ENCODE peak calls at places on chromosomes 4 and X, in six cellular contexts. D is AG09309, J is ovary, H is GM23248, P is heart right ventricle, O is AG10803. X is an unnamed sample.

GRCh38 chrX:9184231-9184630 is 150.3 kb upstream of the FAM9B start:
- DNase-seq in J (no peak), P (no peak), H (no peak), D (no peak), O (peak; percentile 27), X (no peak)

GRCh38 chr4:74446193-74446868 is 1.4 kb downstream of the AREG start:
- DNase-seq in H (no peak), P (no peak), D (no peak), J (no peak), O (no peak), X (no peak)

GRCh38 chrX:103437147-103437873 is 61.0 kb downstream of the BEX3 start:
- DNase-seq in J (no peak), D (no peak), P (no peak), O (no peak), H (no peak), X (no peak)

GRCh38 chrX:69221239-69222102 is 56.2 kb upstream of the PJA1 start:
- DNase-seq in D (no peak), J (no peak), O (no peak), H (no peak), P (no peak), X (no peak)

GRCh38 chr4:105957680-105958079 is 62.4 kb downstream of the NPNT start:
- DNase-seq in P (no peak), D (no peak), H (no peak), O (no peak), J (no peak), X (no peak)

GRCh38 chrX:64976673-64977040 is 407 bp upstream of the ZC4H2 start:
- DNase-seq in H (no peak), O (no peak), J (no peak), D (no peak), P (no peak), X (no peak)

GRCh38 chr4:113935190-113935589 is 44.3 kb downstream of the ARSJ start:
- DNase-seq in P (no peak), D (no peak), O (no peak), H (peak; percentile 43), J (no peak), X (no peak)

GRCh38 chr4:104425003-104425402 is 69.7 kb downstream of the CXXC4 start:
- DNase-seq in D (no peak), P (no peak), J (no peak), O (no peak), H (no peak), X (no peak)

GRCh38 chr4:54428940-54429339 is 199.8 kb downstream of the PDGFRA start:
- DNase-seq in H (no peak), D (no peak), P (no peak), O (no peak), J (no peak), X (no peak)

GRCh38 chr4:9996319-9997110 is 24.8 kb downstream of the SLC2A9 start:
- DNase-seq in P (no peak), D (no peak), J (no peak), O (peak; percentile 31), H (peak; percentile 37), X (no peak)

GRCh38 chr4:105273230-105273629 is 126.6 kb downstream of the TET2 start:
- DNase-seq in J (no peak), O (no peak), H (no peak), D (no peak), P (no peak), X (no peak)

GRCh38 chrX:153226344-153227190 is 47.5 kb downstream of the MAGEA1 start:
- DNase-seq in D (no peak), O (peak; percentile 4), H (peak; percentile 58), J (peak; percentile 16), P (peak; percentile 2), X (peak; percentile 27)

GRCh38 chr4:185797018-185797417 is 15.0 kb downstream of the SORBS2 start:
- DNase-seq in D (no peak), O (no peak), P (peak; percentile 40), H (peak; percentile 13), J (no peak), X (no peak)

GRCh38 chr4:145154573-145154972 is 25.8 kb downstream of the OTUD4 start:
- DNase-seq in O (peak; percentile 33), D (no peak), H (peak; percentile 51), J (no peak), P (peak; percentile 23), X (no peak)

GRCh38 chr4:169615467-169616106 is 3.2 kb upstream of the NEK1 start:
- DNase-seq in D (no peak), O (peak; percentile 26), H (peak; percentile 42), J (no peak), P (no peak), X (no peak)

GRCh38 chr4:8348071-8348470 is 78.5 kb downstream of the HTRA3 start:
- DNase-seq in H (no peak), J (no peak), O (no peak), P (no peak), D (no peak), X (no peak)

GRCh38 chr4:15928883-15929282 is 9.7 kb downstream of the FGFBP1 start:
- DNase-seq in D (no peak), O (no peak), H (no peak), P (no peak), J (no peak), X (no peak)

GRCh38 chr4:1137063-1137771 is 23.9 kb upstream of the RNF212 start:
- DNase-seq in H (no peak), O (no peak), D (no peak), J (no peak), P (no peak), X (no peak)

GRCh38 chrX:115460565-115460888 is 100.4 kb upstream of the PLS3 start:
- DNase-seq in D (no peak), J (no peak), H (peak; percentile 42), O (peak; percentile 1), P (peak; percentile 14), X (no peak)

GRCh38 chrX:38045697-38046096 is 39.3 kb downstream of the SYTL5 start:
- DNase-seq in P (no peak), O (no peak), D (no peak), J (no peak), H (no peak), X (no peak)

DNA sequence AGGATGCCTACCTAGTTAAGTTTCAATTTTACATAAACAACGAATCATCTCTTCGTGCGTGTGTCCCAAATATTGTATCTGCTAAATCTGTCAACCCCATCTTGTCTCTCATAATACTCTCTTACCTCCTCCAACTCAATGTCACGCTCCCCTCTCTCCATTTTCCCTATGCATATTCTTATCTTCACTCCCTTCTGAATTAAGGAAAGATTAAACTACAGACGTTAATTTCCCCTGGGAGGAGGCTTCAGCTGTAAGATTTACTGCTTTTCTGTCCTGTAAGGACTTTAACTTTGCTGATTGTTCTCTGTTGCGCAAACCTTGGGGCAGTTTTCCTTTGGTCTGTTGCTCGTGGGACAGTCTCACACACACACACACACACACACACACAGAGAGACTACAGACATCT is 458 bp upstream of the ABCB7 start:
- DNase-seq in D (peak; percentile 1), P (no peak), J (peak; percentile 13), H (peak; percentile 44), O (peak; percentile 50), X (no peak)
- H3K4me3 ChIP-seq in D (peak overlapping the region; percentile 70), P (peak overlapping the region; percentile 60), J (peak overlapping the region; percentile 55), H (peak overlapping the region; percentile 100), O (peak overlapping the region; percentile 76), X (peak overlapping the region; percentile 69)

DNA sequence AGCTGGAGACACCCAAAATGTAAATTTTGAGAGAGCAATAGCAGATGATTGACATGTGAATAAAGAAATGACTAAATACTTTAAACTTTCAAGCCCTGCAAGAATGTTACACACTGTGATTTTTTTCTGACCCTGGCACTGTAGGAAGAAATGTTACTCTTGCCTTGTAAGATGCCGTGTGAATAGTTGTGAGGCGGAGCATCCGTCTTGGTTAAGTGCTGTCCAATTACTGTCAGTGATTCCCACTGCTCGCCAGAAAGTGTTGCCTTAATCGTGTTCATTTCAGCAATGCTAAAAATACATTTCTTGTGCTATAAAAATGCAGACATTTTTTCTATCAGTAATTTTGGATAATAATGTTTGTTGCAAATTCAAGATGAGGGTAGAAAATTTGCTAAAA is 1248.1 kb downstream of the RAPGEF2 start:
- DNase-seq in J (no peak), D (no peak), P (no peak), O (no peak), H (no peak), X (no peak)
- H3K4me3 ChIP-seq in J (no peak overlapping the region), D (no peak overlapping the region), P (no peak overlapping the region), O (no peak overlapping the region), H (no peak overlapping the region), X (no peak overlapping the region)

GRCh38 chr4:30718889-30719252 is 1.3 kb upstream of the PCDH7 start:
- DNase-seq in P (peak; percentile 10), O (no peak), H (peak; percentile 17), J (no peak), D (no peak), X (no peak)

GRCh38 chr4:30720656-30721352 is 635 bp downstream of the PCDH7 start:
- DNase-seq in P (peak; percentile 14), O (peak; percentile 9), H (peak; percentile 53), J (peak; percentile 16), D (no peak), X (no peak)

GRCh38 chr4:30719363-30720020 is 677 bp upstream of the PCDH7 start:
- DNase-seq in H (peak; percentile 67), P (peak; percentile 52), J (peak; percentile 26), O (peak; percentile 13), D (no peak), X (no peak)

GRCh38 chr4:30721353-30722091 is 1.4 kb downstream of the PCDH7 start:
- DNase-seq in P (peak; percentile 7), H (peak; percentile 37), O (no peak), J (peak; percentile 18), D (no peak), X (no peak)

DNA sequence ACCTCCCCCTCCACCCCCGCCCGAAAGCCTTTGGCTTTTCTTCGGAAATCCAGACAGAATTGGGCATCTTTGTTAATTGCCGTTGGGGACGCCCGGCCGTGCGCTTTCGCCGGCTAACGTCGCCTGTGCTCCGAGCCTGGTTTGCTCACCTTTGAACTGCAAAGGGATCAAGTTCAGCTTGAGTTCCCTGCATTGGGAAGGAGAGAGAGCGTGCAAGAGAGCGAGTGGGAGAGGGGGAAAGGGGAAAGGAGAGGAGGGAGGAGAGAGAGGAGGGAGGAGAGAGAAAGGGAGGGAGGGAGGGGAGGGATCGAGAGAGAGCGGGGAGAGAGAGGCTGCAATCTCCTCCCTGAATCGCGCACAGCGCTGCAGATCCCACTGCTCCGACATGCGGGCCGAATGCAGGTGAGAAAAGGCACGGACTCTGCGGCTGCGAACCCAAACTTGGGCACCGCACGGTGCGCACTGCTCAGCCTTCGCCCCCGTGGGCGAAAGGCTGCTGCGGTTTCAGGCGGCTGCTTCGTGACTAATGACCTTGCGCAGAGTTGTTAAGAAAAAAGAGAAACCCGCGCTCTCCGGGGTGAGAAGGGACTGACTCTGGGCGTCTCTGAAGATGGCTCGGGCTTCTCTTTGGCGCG is at the start of gene PCDH7:
- DNase-seq in J (peak; percentile 10), P (peak; percentile 24), D (no peak), H (peak; percentile 71), O (no peak), X (no peak)
- H3K4me3 ChIP-seq in J (peak within 1 kb of the TSS; percentile 57), P (peak within 1 kb of the TSS; percentile 56), D (peak within 1 kb of the TSS; percentile 95), H (peak within 1 kb of the TSS; percentile 72), O (peak within 1 kb of the TSS; percentile 50), X (peak within 1 kb of the TSS; percentile 32)

GRCh38 chr4:4641661-4642180 is 99.9 kb upstream of the STX18 start:
- DNase-seq in P (no peak), D (no peak), J (no peak), O (no peak), H (no peak), X (no peak)

GRCh38 chr4:4639370-4639769 is 97.5 kb upstream of the STX18 start:
- DNase-seq in H (no peak), P (no peak), D (no peak), O (no peak), J (no peak), X (no peak)

GRCh38 chr4:4643306-4643705 is 101.5 kb upstream of the STX18 start:
- DNase-seq in O (no peak), P (no peak), H (no peak), J (no peak), D (no peak), X (no peak)

GRCh38 chr4:4640692-4641091 is 98.8 kb upstream of the STX18 start:
- DNase-seq in O (peak; percentile 33), D (no peak), J (no peak), H (no peak), P (no peak), X (no peak)

GRCh38 chr4:4642201-4643025 is 100.6 kb upstream of the STX18 start:
- DNase-seq in P (no peak), O (no peak), J (no peak), H (no peak), D (no peak), X (no peak)
- H3K4me3 ChIP-seq in P (no peak overlapping the region), O (no peak overlapping the region), J (no peak overlapping the region), H (no peak overlapping the region), D (no peak overlapping the region), X (no peak overlapping the region)